ENCODE peak calls at places on chromosomes 11 and 22, in eight cellular contexts. L is T-helper 17 cell; I is HCT116; W is A549; Q is heart left ventricle; Y is COR-L47; A is colonic mucosa; F is activated naive CD4-positive, alpha-beta T cell treated with anti-CD3 and anti-CD28 coated beads, Interleukin-2, amount 10 ng/mL, durations not matched to agents 7 days and 5 days. U is an unnamed sample.

GRCh38 chr11:45590743-45591142 is 74.7 kb downstream of the CHST1 start:
- DNase-seq in L (no peak), I (no peak), W (no peak), Q (peak), Y (peak), A (no peak), F (no peak), U (no peak)

GRCh38 chr11:108147150-108147549 is 25.8 kb downstream of the ACAT1 start:
- DNase-seq in L (no peak), I (no peak), W (no peak), Q (no peak), Y (no peak), A (no peak), F (no peak), U (no peak)

GRCh38 chr11:44217432-44217831 is 92.5 kb downstream of the ALX4 start:
- DNase-seq in L (no peak), I (no peak), W (no peak), Q (no peak), Y (no peak), A (no peak), F (no peak), U (no peak)

GRCh38 chr11:122731500-122731913 is 76.0 kb downstream of the UBASH3B start:
- DNase-seq in L (no peak), I (no peak), W (peak), Q (no peak), Y (no peak), A (no peak), F (no peak), U (no peak)

GRCh38 chr22:17258015-17258827 is 39.0 kb upstream of the ADA2 start:
- DNase-seq in L (no peak), I (no peak), W (no peak), Q (peak), Y (peak), A (peak), F (peak), U (peak)

GRCh38 chr11:125952973-125953372 is 7.1 kb downstream of the VSIG10L2 start:
- DNase-seq in L (no peak), I (no peak), W (no peak), Q (no peak), Y (peak), A (peak), F (no peak), U (no peak)

GRCh38 chr11:123509737-123510578 is 79.9 kb downstream of the GRAMD1B start:
- DNase-seq in L (no peak), I (no peak), W (no peak), Q (no peak), Y (no peak), A (no peak), F (no peak), U (peak)

GRCh38 chr11:10352911-10353550 is 48.2 kb downstream of the ADM start:
- DNase-seq in L (no peak), I (no peak), W (no peak), Q (no peak), Y (no peak), A (no peak), F (no peak), U (no peak)

GRCh38 chr11:40445391-40445790 is 1014.1 kb downstream of the LRRC4C start:
- DNase-seq in L (no peak), I (no peak), W (no peak), Q (no peak), Y (no peak), A (no peak), F (no peak), U (no peak)

GRCh38 chr11:36452231-36452630 is 57.8 kb downstream of the TRAF6 start:
- DNase-seq in L (no peak), I (no peak), W (no peak), Q (no peak), Y (no peak), A (no peak), F (peak), U (no peak)

GRCh38 chr11:103842795-103843194 is 193.6 kb upstream of the DDI1 start:
- DNase-seq in L (no peak), I (no peak), W (no peak), Q (no peak), Y (peak), A (no peak), F (no peak), U (no peak)

GRCh38 chr11:13261600-13262061 is 16.0 kb upstream of the BMAL1 start:
- DNase-seq in L (no peak), I (peak), W (peak), Q (no peak), Y (no peak), A (no peak), F (no peak), U (no peak)

GRCh38 chr11:119100246-119100959 is 1.2 kb downstream of the DPAGT1 start:
- DNase-seq in L (no peak), I (peak), W (peak), Q (no peak), Y (no peak), A (no peak), F (no peak), U (no peak)

GRCh38 chr11:10289765-10290420 is 4.1 kb downstream of the SBF2 start:
- DNase-seq in L (no peak), I (no peak), W (no peak), Q (no peak), Y (no peak), A (no peak), F (no peak), U (no peak)

GRCh38 chr11:68381716-68382115 is 69.3 kb downstream of the LRP5 start:
- DNase-seq in L (no peak), I (no peak), W (no peak), Q (no peak), Y (no peak), A (no peak), F (no peak), U (no peak)

GRCh38 chr11:11807811-11808210 is 34.0 kb upstream of the USP47 start:
- DNase-seq in L (no peak), I (no peak), W (no peak), Q (no peak), Y (no peak), A (no peak), F (no peak), U (no peak)

GRCh38 chr22:32409977-32410376 is 2.1 kb downstream of the RTCB start:
- DNase-seq in L (no peak), I (no peak), W (no peak), Q (no peak), Y (no peak), A (peak), F (no peak), U (no peak)

U was measured in NCI-H2171.